ENCODE peak calls at places on chromosome 16, in ten cellular contexts. U is fibroblast of villous mesenchyme, O is cardiac fibroblast, N is bronchial epithelial cell, T is astrocyte of the spinal cord, M is endothelial cell of umbilical vein, L is breast epithelium, P is Caco-2, K is osteoblast, B is DND-41. C is an unnamed sample.

GRCh38 chr16:17105239-17105721 is 365.5 kb downstream of the XYLT1 start:
- DNase-seq in B (peak), L (no peak), U (no peak), P (no peak), K (peak), N (no peak), T (peak), M (no peak), O (no peak), C (no peak)

GRCh38 chr16:35344012-35344762 is 1884.8 kb downstream of the TP53TG3F start:
- DNase-seq in P (no peak), B (no peak), K (no peak), M (no peak), L (no peak), O (no peak), U (no peak), T (no peak), N (no peak), C (no peak)

GRCh38 chr16:66258916-66259845 is 107.3 kb upstream of the CDH5 start:
- DNase-seq in L (peak), K (no peak), P (peak), O (no peak), T (no peak), U (no peak), N (no peak), M (no peak), B (no peak), C (peak)

GRCh38 chr16:84119368-84119767 is 2.6 kb upstream of the MBTPS1 start:
- DNase-seq in M (no peak), U (no peak), O (no peak), K (no peak), L (no peak), N (peak), P (no peak), B (no peak), T (no peak), C (no peak)

GRCh38 chr16:87762071-87762571 is 3.7 kb downstream of the KLHDC4 start:
- DNase-seq in K (no peak), T (no peak), U (no peak), N (no peak), O (no peak), B (no peak), L (no peak), P (no peak), M (no peak), C (no peak)

GRCh38 chr16:55567382-55567781 is 898 bp downstream of the CAPNS2 start:
- DNase-seq in L (no peak), N (peak), M (no peak), P (no peak), K (no peak), B (no peak), T (no peak), U (peak), O (peak), C (no peak)

GRCh38 chr16:25729188-25729587 is 37.4 kb downstream of the HS3ST4 start:
- DNase-seq in B (no peak), N (no peak), U (no peak), O (no peak), P (no peak), M (no peak), T (no peak), K (no peak), L (no peak), C (no peak)

GRCh38 chr16:89099905-89100304 is 6.3 kb downstream of the ACSF3 start:
- DNase-seq in L (no peak), B (no peak), M (no peak), U (no peak), K (no peak), N (no peak), P (no peak), T (no peak), O (peak), C (no peak)

GRCh38 chr16:62225675-62226074 is 189.4 kb upstream of the CDH8 start:
- DNase-seq in U (no peak), L (peak), M (no peak), P (peak), K (no peak), O (peak), N (peak), B (peak), T (peak), C (peak)

GRCh38 chr16:74226361-74226979 is 70.1 kb upstream of the PSMD7 start:
- DNase-seq in B (no peak), L (no peak), O (peak), K (no peak), P (no peak), T (peak), U (peak), N (no peak), M (peak), C (no peak)

GRCh38 chr16:49696414-49697101 is 159.4 kb downstream of the ZNF423 start:
- DNase-seq in B (no peak), P (no peak), K (peak), T (peak), O (no peak), M (no peak), L (no peak), N (no peak), U (no peak), C (no peak)

GRCh38 chr16:90047714-90048346 is 28.6 kb upstream of the DBNDD1 start:
- DNase-seq in U (peak), O (peak), K (peak), B (no peak), N (no peak), M (no peak), T (no peak), P (no peak), L (no peak), C (no peak)

GRCh38 chr16:89982318-89982717 is 33.8 kb downstream of the DEF8 start:
- DNase-seq in T (no peak), O (no peak), M (no peak), B (no peak), L (no peak), N (peak), K (no peak), P (no peak), U (no peak), C (no peak)

GRCh38 chr16:85302848-85303353 is 190.6 kb upstream of the CIBAR2 start:
- DNase-seq in T (no peak), M (no peak), L (no peak), N (no peak), B (no peak), U (no peak), P (no peak), K (no peak), O (no peak), C (no peak)

GRCh38 chr16:88816736-88817535 is 5.2 kb upstream of the APRT start:
- DNase-seq in U (no peak), K (no peak), M (no peak), O (no peak), T (no peak), P (no peak), B (no peak), L (no peak), N (peak), C (no peak)

GRCh38 chr16:67770371-67770991 is 35.9 kb downstream of the RANBP10 start:
- DNase-seq in M (peak), O (peak), U (peak), B (no peak), T (no peak), N (no peak), P (no peak), K (no peak), L (no peak), C (no peak)

GRCh38 chr16:15760129-15760528 is 96.7 kb downstream of the MYH11 start:
- DNase-seq in O (no peak), T (no peak), M (no peak), L (no peak), P (no peak), K (no peak), N (no peak), B (no peak), U (no peak), C (no peak)

GRCh38 chr16:15757630-15758251 is 99.1 kb downstream of the MYH11 start:
- DNase-seq in L (no peak), O (no peak), K (no peak), T (no peak), N (no peak), P (no peak), U (no peak), M (no peak), B (peak), C (no peak)

GRCh38 chr16:15759070-15759469 is 97.8 kb downstream of the MYH11 start:
- DNase-seq in K (no peak), T (no peak), U (no peak), L (no peak), M (no peak), N (no peak), O (no peak), P (no peak), B (no peak), C (no peak)

GRCh38 chr16:15754821-15755534 is 101.8 kb downstream of the MYH11 start:
- DNase-seq in M (no peak), L (no peak), O (no peak), T (no peak), B (no peak), N (peak), P (no peak), U (no peak), K (no peak), C (no peak)

DNA sequence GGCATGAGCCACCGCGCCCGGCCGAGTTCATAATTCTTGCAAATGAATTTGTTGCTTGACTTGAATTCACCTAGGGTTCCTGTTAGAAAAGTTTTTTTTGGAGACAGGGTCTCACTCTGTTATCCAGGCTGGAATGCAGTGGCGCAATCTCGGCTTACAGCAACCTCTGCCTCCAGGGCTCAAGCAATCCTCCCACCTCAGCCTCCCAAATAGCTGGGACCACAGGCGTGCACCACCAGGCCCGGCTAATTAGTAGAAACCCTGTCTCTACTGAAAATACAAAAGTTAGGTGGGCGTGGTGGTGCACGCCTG is 99.8 kb downstream of the MYH11 start:
- DNase-seq in O (no peak), B (no peak), T (no peak), K (no peak), N (no peak), U (no peak), P (no peak), L (no peak), M (no peak), C (no peak)
- H3K4me3 ChIP-seq in O (no peak), B (no peak), T (no peak), K (no peak), N (no peak), U (no peak), P (no peak), L (no peak), M (no peak), C (no peak)

GRCh38 chr16:19166500-19166899 is 1.5 kb upstream of the SYT17 start:
- DNase-seq in M (no peak), K (no peak), O (no peak), U (no peak), L (no peak), N (peak), T (no peak), B (no peak), P (no peak), C (no peak)

GRCh38 chr16:19170043-19170655 is 2.1 kb downstream of the SYT17 start:
- DNase-seq in O (no peak), N (no peak), L (no peak), U (no peak), B (no peak), P (no peak), M (no peak), K (no peak), T (no peak), C (no peak)

GRCh38 chr16:19167710-19168172 is 299 bp upstream of the SYT17 start:
- DNase-seq in U (peak), P (peak), L (peak), B (no peak), K (peak), M (peak), N (peak), O (peak), T (peak), C (peak)

GRCh38 chr16:19168173-19169080 is at the start of gene SYT17:
- DNase-seq in T (no peak), O (no peak), L (no peak), P (no peak), M (no peak), N (no peak), K (no peak), B (no peak), U (no peak), C (no peak)

DNA sequence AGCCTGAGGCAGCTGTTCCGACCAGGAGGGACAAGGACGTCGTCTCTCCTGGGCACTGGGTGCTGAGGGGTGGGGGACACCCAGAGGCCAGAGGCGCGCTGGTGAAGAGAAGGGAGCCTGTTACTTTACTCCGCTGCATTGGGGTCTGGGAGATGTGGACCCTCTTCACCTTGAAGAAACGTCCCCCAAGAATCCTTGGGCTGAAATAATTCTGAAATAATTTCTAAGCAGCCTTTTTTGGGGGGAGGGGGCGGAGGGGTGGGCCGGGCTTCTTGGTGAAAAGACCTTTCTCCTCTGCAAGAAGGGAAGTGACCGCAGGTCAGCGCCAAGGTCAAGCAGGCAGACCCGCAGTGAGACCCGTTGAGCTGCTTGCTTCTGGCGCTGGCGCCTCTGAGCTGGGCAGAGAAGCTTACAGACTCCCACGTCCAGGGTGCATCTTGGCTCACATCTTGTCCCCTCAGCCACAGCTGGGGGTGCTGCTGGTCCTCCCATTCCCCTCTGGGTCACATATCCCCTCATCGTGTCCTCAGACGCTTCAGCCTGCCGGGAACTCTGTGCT is 1.1 kb downstream of the SYT17 start:
- DNase-seq in L (no peak), U (no peak), K (peak), M (no peak), N (no peak), T (no peak), P (no peak), B (no peak), O (no peak), C (no peak)
- H3K4me3 ChIP-seq in L (peak), U (no peak), K (no peak), M (no peak), N (no peak), T (no peak), P (peak), B (no peak), O (no peak), C (peak)

GRCh38 chr16:57372372-57373116 is at the start of gene CX3CL1:
- DNase-seq in O (peak), P (no peak), L (peak), N (peak), M (peak), K (peak), U (peak), T (peak), B (no peak), C (peak)
- H3K4me3 ChIP-seq in O (peak), P (no peak), L (peak), N (peak), M (no peak), K (peak), U (peak), T (peak), B (no peak), C (peak)

GRCh38 chr16:69927056-69927757 is 23.9 kb upstream of the CLEC18A start:
- DNase-seq in T (peak), M (no peak), N (no peak), U (peak), P (no peak), O (peak), L (no peak), B (no peak), K (peak), C (peak)
- H3K4me3 ChIP-seq in T (no peak), M (no peak), N (no peak), U (no peak), P (no peak), O (no peak), L (peak), B (no peak), K (peak), C (peak)

GRCh38 chr16:3690470-3690918 is 26.8 kb downstream of the TRAP1 start:
- DNase-seq in T (peak), L (peak), P (peak), N (peak), K (peak), M (peak), O (peak), U (peak), B (peak), C (peak)
- H3K4me3 ChIP-seq in T (no peak), L (peak), P (no peak), N (no peak), K (peak), M (no peak), O (peak), U (peak), B (no peak), C (peak)

GRCh38 chr16:20683812-20684211 is 13.7 kb downstream of the ACSM1 start:
- DNase-seq in U (no peak), N (no peak), K (no peak), O (no peak), T (no peak), P (no peak), L (no peak), B (no peak), M (no peak), C (no peak)
- H3K4me3 ChIP-seq in U (no peak), N (no peak), K (no peak), O (no peak), T (no peak), P (no peak), L (no peak), B (no peak), M (no peak), C (no peak)

DNA sequence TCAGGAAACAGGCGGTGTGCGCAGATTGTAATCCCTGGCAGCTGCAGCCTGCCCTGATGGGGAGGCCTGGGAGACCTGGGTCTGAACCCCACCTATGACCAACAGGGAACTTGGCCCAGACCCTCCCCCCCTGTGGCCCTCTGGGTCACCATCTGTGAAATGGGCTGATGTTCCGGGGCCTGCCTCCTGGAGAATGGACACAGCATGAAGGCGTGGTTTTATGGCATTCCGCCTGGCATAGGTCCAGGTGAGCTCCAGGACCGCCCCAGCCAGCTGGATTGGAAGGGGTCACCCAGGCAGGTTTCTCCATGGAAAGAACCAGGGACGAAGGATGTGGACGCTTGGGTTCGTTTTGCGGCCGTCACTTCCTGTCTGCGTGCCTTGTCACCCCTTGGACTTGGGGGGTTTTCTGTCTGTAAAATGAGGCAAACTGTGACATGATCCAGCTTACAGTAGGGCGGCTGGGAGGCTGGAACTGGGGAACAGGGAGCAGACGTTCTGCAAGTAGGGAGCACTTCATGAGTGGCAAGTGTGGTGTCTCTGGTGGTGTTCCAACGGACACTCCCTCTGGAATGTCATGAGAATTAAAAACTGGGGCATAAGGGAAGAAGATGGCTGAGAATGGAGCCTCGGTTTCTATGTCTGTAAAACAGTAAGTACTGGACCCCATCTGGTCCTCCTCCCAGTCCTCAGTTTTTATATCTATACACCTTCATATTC is 1.6 kb downstream of the CPNE2 start:
- DNase-seq in L (no peak), T (no peak), U (no peak), P (no peak), N (no peak), K (peak), M (no peak), B (no peak), O (no peak), C (no peak)
- H3K4me3 ChIP-seq in L (peak), T (peak), U (no peak), P (peak), N (no peak), K (no peak), M (peak), B (no peak), O (no peak), C (peak)

GRCh38 chr16:54098247-54098646 is 188.3 kb downstream of the IRX3 start:
- DNase-seq in T (no peak), U (no peak), M (no peak), P (no peak), L (no peak), N (no peak), O (no peak), B (no peak), K (no peak), C (no peak)
- H3K4me3 ChIP-seq in T (no peak), U (no peak), M (no peak), P (no peak), L (no peak), N (no peak), O (no peak), B (no peak), K (no peak), C (no peak)

GRCh38 chr16:2598723-2599122 is 60.9 kb downstream of the PDPK1 start:
- DNase-seq in K (peak), N (no peak), U (no peak), O (no peak), M (no peak), P (no peak), T (no peak), B (no peak), L (no peak), C (no peak)
- H3K4me3 ChIP-seq in K (no peak), N (no peak), U (no peak), O (no peak), M (no peak), P (no peak), T (no peak), B (no peak), L (no peak), C (no peak)

C was measured in right atrium auricular region.